ENCODE peak calls at places on chromosome 2, in eight cellular contexts. M is left lung, H is Kasumi-1, C is NCI-H146, J is islet precursor cell, G is T-helper 9 cell, Y is iPS-NIHi11, O is fibroblast of mammary gland. V is an unnamed sample.

GRCh38 chr2:171482877-171483276 is 39.4 kb upstream of the CYBRD1 start:
- DNase-seq in M (no peak), H (no peak), C (no peak), J (peak; percentile 78), G (no peak), Y (peak; percentile 12), O (no peak), V (no peak)

GRCh38 chr2:29920631-29921559 is 491 bp downstream of the ALK start:
- DNase-seq in M (no peak), H (no peak), C (peak; percentile 31), J (no peak), G (no peak), Y (no peak), O (no peak), V (peak; percentile 21)

GRCh38 chr2:150076281-150076680 is 411.2 kb downstream of the RND3 start:
- DNase-seq in M (no peak), H (no peak), C (no peak), J (no peak), G (no peak), Y (no peak), O (peak; percentile 81), V (no peak)

GRCh38 chr2:129709030-129709955 is 270.2 kb upstream of the RAB6C start:
- DNase-seq in M (no peak), H (no peak), C (no peak), J (no peak), G (no peak), Y (no peak), O (no peak), V (no peak)

GRCh38 chr2:215749092-215749957 is 264.0 kb downstream of the MREG start:
- DNase-seq in M (peak; percentile 90), H (no peak), C (no peak), J (no peak), G (no peak), Y (no peak), O (peak; percentile 94), V (no peak)

GRCh38 chr2:116810071-116810470 is 1004.4 kb upstream of the DDX18 start:
- DNase-seq in M (no peak), H (no peak), C (no peak), J (no peak), G (no peak), Y (no peak), O (no peak), V (no peak)

GRCh38 chr2:237876056-237876439 is 16.6 kb downstream of the RAMP1 start:
- DNase-seq in M (no peak), H (no peak), C (no peak), J (peak; percentile 50), G (no peak), Y (peak; percentile 6), O (no peak), V (no peak)

GRCh38 chr2:87403893-87404175 is 344.1 kb upstream of the PLGLB2 start:
- DNase-seq in M (no peak), H (no peak), C (no peak), J (peak; percentile 35), G (no peak), Y (no peak), O (no peak), V (peak; percentile 2)

GRCh38 chr2:198401644-198402043 is 597.3 kb downstream of the PLCL1 start:
- DNase-seq in M (no peak), H (no peak), C (no peak), J (no peak), G (no peak), Y (no peak), O (no peak), V (no peak)